ENCODE peak calls at places on chromosome 16, in five cellular contexts. X is HCT116, Y is colonic mucosa, D is neural progenitor cell, N is GM23248. R is an unnamed sample.

GRCh38 chr16:60204221-60204620 is 1470.1 kb upstream of the GOT2 start:
- DNase-seq in X (no peak), Y (no peak), D (no peak), N (peak; percentile 5), R (no peak)

GRCh38 chr16:19114359-19115147 is 789 bp downstream of the ITPRIPL2 start:
- DNase-seq in X (no peak), Y (peak; percentile 72), D (peak; percentile 44), N (peak; percentile 89), R (peak; percentile 83)

GRCh38 chr16:60463986-60464385 is 1572.3 kb downstream of the CDH8 start:
- DNase-seq in X (no peak), Y (no peak), D (no peak), N (no peak), R (no peak)

GRCh38 chr16:3518292-3518982 is 17.6 kb downstream of the CLUAP1 start:
- DNase-seq in X (no peak), Y (no peak), D (no peak), N (no peak), R (no peak)

GRCh38 chr16:23508589-23509440 is 1.5 kb downstream of the GGA2 start:
- DNase-seq in X (no peak), Y (peak; percentile 58), D (peak; percentile 73), N (peak; percentile 54), R (peak; percentile 47)

GRCh38 chr16:1708768-1709180 is 2.8 kb downstream of the MAPK8IP3 start:
- DNase-seq in X (no peak), Y (no peak), D (no peak), N (peak; percentile 83), R (no peak)

GRCh38 chr16:54027126-54027922 is 259.3 kb downstream of the IRX3 start:
- DNase-seq in X (no peak), Y (no peak), D (no peak), N (peak; percentile 59), R (no peak)

GRCh38 chr16:72847187-72848044 is 200.5 kb downstream of the ZFHX3 start:
- DNase-seq in X (no peak), Y (no peak), D (peak; percentile 66), N (peak; percentile 47), R (no peak)

DNA sequence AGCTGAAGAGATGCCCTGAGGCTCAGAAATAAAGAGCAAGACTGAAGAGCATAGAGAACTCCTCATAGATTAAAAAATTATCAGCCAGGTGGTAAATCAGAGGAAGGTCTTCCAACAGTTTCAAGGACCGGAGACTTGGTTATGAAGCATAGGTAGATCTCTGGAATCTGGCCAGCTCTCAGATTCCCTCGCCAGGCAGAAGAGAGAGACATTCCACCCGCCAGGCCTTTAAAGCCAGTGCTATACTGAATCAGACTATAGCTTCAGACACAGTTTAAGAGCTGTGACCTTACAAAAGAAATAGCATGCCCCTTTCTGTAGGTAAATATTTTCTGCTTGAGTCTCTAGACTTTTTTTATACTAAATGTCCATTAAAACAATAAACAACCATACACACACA is 70.3 kb downstream of the NFATC3 start:
- DNase-seq in X (no peak), Y (no peak), D (no peak), N (no peak), R (no peak)
- H3K27ac ChIP-seq in X (no peak overlapping the region), Y (no peak overlapping the region), D (no peak overlapping the region), N (no peak overlapping the region), R (no peak overlapping the region)

DNA sequence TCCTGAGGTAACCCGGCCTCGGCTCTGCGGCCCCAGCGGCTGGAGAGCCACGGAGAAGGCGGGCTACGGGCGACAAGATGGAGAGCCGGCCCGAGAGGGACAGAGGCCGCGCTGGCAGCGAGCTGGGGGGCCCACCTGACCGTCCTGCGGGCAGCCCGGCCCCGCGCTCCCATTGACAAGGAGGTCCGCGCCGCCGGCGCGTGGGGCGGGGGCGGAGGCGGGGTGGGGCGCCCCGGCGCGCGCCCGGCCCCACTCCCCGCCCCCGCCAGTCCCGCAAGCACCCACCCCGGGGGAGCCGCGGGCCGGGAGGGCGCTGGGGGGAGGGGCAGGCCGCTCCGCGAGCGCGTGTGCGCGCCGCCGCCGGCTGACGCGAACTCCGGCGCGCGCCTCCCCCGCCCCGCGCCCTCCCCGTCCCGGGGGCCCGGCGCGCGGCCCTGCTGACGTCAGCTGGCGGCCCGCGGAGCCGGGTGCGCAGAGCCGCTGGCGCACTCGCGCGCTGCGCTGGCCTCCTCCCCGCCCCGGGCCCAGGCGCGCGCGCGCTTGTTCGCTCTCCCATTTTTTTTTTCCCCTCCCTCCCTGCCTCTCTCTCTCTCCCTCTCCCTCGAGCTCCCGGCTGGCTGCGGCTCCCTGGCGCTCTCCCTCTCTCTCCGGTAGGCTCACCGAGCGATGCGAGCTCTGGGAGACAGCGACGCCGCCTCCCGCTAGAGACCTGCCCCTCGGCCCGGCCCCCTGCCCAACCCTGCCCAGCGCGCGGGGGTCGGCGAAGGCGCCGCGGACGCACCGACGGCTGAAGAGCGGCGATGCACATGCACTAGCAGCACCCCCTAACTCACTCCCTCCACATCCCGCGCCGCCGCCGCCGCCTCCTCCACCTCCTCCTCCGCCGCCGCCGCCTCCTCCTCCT is at the start of gene GNAO1:
- DNase-seq in X (no peak), Y (no peak), D (peak; percentile 93), N (peak; percentile 62), R (peak; percentile 75)
- H3K4me3 ChIP-seq in X (no peak within 1 kb of the TSS), Y (peak within 1 kb of the TSS; percentile 45), D (peak within 1 kb of the TSS; percentile 90), N (peak within 1 kb of the TSS; percentile 64), R (peak within 1 kb of the TSS; percentile 62)

DNA sequence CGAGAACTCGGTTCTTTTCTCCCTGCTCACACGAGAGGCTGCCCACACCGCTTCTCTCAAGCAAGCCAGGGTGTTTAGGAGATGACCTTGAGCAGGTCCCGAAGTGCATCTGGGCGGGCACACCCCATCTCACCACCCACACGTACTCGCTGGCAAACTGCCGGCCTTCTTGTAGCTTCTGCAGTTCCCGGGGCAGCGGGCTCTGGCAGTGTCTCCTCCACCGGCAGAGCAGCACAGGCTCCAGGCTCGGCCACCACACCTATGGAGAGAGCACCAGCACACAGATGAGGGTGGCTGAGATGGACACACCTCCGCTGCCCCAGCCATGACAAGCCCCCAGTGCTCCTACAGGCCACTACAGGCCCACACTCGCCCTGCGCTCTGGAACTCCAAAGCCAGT is 23.5 kb downstream of the ZNF276 start:
- DNase-seq in X (no peak), Y (no peak), D (no peak), N (no peak), R (no peak)
- H3K4me1 ChIP-seq in X (no peaks in the 10 kb centered on the region), Y (no peaks in the 10 kb centered on the region), D (no peaks in the 10 kb centered on the region), N (no peaks in the 10 kb centered on the region), R (no peaks in the 10 kb centered on the region)

GRCh38 chr16:84246679-84247077 is 6.9 kb upstream of the KCNG4 start:
- DNase-seq in X (no peak), Y (no peak), D (no peak), N (no peak), R (no peak)

GRCh38 chr16:84244728-84245127 is 4.9 kb upstream of the KCNG4 start:
- DNase-seq in X (no peak), Y (no peak), D (no peak), N (no peak), R (no peak)

GRCh38 chr16:84247844-84248243 is 8.0 kb upstream of the KCNG4 start:
- DNase-seq in X (no peak), Y (no peak), D (no peak), N (peak; percentile 68), R (no peak)

GRCh38 chr16:84247341-84247740 is 7.5 kb upstream of the KCNG4 start:
- DNase-seq in X (no peak), Y (no peak), D (no peak), N (peak; percentile 35), R (no peak)

DNA sequence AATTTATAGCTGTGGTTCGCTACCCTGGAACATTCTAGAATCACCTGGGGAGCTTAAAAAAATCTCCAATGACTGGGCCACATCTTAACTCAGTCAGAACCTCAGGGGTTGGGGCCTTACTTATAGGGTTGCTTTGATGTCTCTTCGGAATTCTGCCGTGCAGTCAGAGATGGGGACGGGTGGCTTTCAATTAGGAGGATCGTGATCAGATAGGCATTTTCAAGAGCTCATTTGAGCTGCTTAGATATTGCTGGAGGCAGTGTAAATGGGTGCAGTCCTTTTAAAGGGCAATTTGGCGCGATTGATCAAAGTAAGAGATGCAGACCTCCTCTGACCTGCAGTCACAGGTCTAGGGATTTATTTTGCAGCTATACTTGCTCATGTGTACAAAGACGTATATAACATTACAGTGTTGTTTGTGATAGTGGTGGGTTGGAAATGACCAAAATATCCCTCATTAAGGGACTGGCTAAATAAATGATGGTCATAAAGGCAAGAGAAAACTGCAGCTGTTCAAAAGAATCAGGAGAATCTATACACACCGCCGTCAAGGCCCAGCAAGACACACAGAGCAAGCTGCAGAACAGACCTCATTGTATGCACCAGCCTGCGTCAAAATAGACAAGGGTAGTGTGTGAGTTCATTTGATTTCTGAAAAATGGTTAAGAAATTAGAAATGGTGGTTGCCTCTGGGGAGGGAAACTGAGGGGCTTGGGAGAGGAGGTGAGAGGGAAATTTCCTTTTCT is 6.3 kb upstream of the KCNG4 start:
- DNase-seq in X (no peak), Y (no peak), D (no peak), N (no peak), R (no peak)
- H3K27ac ChIP-seq in X (no peak overlapping the region), Y (no peak overlapping the region), D (no peak overlapping the region), N (no peak overlapping the region), R (no peak overlapping the region)

DNA sequence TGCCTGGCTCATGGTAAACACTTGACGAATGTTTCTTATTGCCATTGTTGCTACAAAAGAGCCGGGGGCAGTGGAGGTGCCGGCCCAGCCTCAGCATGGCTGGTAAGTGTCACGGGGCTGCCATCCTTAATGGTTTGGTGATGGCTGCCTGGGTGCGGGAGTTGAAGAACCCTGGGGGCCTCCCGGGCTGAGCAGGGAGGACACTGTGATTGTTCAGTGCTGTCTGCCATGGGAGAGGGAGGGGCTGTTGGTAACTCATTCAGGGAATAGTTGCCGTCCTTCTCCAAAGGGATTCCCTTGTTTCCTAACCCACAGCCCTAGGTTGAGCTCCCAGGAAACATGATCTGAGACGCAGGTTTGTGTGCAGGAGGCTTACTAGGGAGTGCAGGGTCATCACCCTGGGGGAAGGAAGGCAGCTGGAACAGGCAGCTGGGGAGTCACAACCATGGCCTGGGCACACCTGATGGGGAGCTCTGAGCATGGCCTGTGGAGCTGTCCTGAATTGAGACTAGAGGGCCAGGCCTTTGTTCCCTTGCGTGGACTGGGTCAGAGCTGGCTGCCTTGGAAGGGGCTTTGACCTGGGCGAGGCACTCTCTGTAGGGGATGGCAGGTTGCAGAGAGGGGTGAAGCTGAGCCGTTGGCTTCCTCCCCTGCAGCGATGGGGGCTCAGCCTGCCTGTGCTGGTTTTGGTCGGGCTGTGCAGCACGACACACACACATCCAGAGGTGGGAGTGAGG is 85.7 kb downstream of the PLCG2 start:
- DNase-seq in X (no peak), Y (no peak), D (no peak), N (no peak), R (no peak)
- H3K4me3 ChIP-seq in X (no peak overlapping the region), Y (no peak overlapping the region), D (no peak overlapping the region), N (no peak overlapping the region), R (no peak overlapping the region)

GRCh38 chr16:30555848-30556473 is 2.2 kb downstream of the ZNF764 start:
- DNase-seq in X (no peak), Y (peak; percentile 50), D (no peak), N (no peak), R (no peak)
- H3K4me1 ChIP-seq in X (peaks cover 21% of the 10 kb centered on the region), Y (peaks cover 11% of the 10 kb centered on the region), D (no peaks in the 10 kb centered on the region), N (no peaks in the 10 kb centered on the region), R (no peaks in the 10 kb centered on the region)

GRCh38 chr16:67571464-67571863 is 9.1 kb downstream of the CTCF start:
- DNase-seq in X (no peak), Y (no peak), D (no peak), N (peak; percentile 37), R (no peak)
- H3K27ac ChIP-seq in X (no peak overlapping the region), Y (no peak overlapping the region), D (no peak overlapping the region), N (peak overlapping the region; percentile 74), R (no peak overlapping the region)